ENCODE peak calls at places on chromosome 14, in seven cellular contexts. B is psoas muscle; Q is type B pancreatic cell; S is lower leg skin; J is cardiac muscle cell; Y is CD4-positive, alpha-beta T cell; I is SHP77. P is an unnamed sample.

GRCh38 chr14:72892879-72893635 is 844 bp downstream of the DPF3 start:
- DNase-seq in I (peak), Q (peak), S (no peak), B (peak), Y (no peak), J (peak), P (no peak)

GRCh38 chr14:32075636-32076277 is 1.3 kb upstream of the ARHGAP5 start:
- DNase-seq in Y (no peak), I (peak), S (peak), J (peak), B (no peak), Q (no peak), P (peak)

GRCh38 chr14:83561261-83561660 is 1968.7 kb upstream of the FLRT2 start:
- DNase-seq in S (no peak), I (no peak), B (no peak), Y (no peak), J (no peak), Q (no peak), P (no peak)

GRCh38 chr14:31717294-31718085 is 156.3 kb downstream of the NUBPL start:
- DNase-seq in I (no peak), B (no peak), Q (no peak), J (peak), S (no peak), Y (no peak), P (no peak)

GRCh38 chr14:104885973-104886689 is 21.1 kb downstream of the CEP170B start:
- DNase-seq in Q (no peak), Y (no peak), J (no peak), S (no peak), B (peak), I (no peak), P (no peak)

GRCh38 chr14:92513204-92513965 is at the start of gene RIN3:
- DNase-seq in Q (no peak), S (no peak), J (peak), B (peak), Y (peak), I (no peak), P (no peak)

GRCh38 chr14:47278233-47278842 is 397.1 kb downstream of the MDGA2 start:
- DNase-seq in Y (peak), S (no peak), Q (peak), B (no peak), J (peak), I (peak), P (peak)

GRCh38 chr14:53381879-53382278 is 228.8 kb upstream of the DDHD1 start:
- DNase-seq in B (no peak), I (no peak), J (no peak), Q (no peak), Y (no peak), S (no peak), P (no peak)

GRCh38 chr14:68691031-68691864 is 101.6 kb downstream of the ZFP36L1 start:
- DNase-seq in Q (peak), B (no peak), Y (no peak), J (no peak), I (no peak), S (no peak), P (no peak)

P was measured in COR-L47.